ENCODE peak calls at places on chromosomes 1 and 21, in four cellular contexts. D is spleen, A is SK-N-SH, T is heart left ventricle. H is an unnamed sample.

GRCh38 chr1:78073441-78073840 is 27.7 kb downstream of the GIPC2 start:
- DNase-seq in D (no peak), T (no peak), A (no peak), H (no peak)

GRCh38 chr1:226135059-226135651 is 51.4 kb downstream of the ACBD3 start:
- DNase-seq in T (peak; percentile 49), A (peak; percentile 80), D (peak; percentile 62), H (peak; percentile 58)

GRCh38 chr1:2343023-2343935 is 48.1 kb downstream of the MORN1 start:
- DNase-seq in D (peak; percentile 66), A (no peak), T (peak; percentile 11), H (no peak)

GRCh38 chr1:119816407-119816806 is 5.1 kb upstream of the REG4 start:
- DNase-seq in A (no peak), D (no peak), T (no peak), H (peak; percentile 70)

GRCh38 chr1:214670098-214670497 is 67.1 kb downstream of the CENPF start:
- DNase-seq in T (peak; percentile 53), D (no peak), A (peak; percentile 45), H (peak; percentile 67)

GRCh38 chr1:212587304-212588136 is 21.0 kb upstream of the ATF3 start:
- DNase-seq in D (no peak), T (no peak), A (no peak), H (no peak)

GRCh38 chr1:201542166-201543045 is 3.5 kb downstream of the NAV1 start:
- DNase-seq in D (no peak), T (peak; percentile 52), A (no peak), H (no peak)

GRCh38 chr1:43427524-43427923 is 26.2 kb downstream of the HYI start:
- DNase-seq in D (no peak), T (no peak), A (no peak), H (no peak)

GRCh38 chr1:8061210-8061609 is 35.1 kb upstream of the ERRFI1 start:
- DNase-seq in A (no peak), D (no peak), T (no peak), H (peak; percentile 80)

GRCh38 chr1:206760590-206760989 is 10.0 kb upstream of the IL19 start:
- DNase-seq in T (no peak), D (no peak), A (no peak), H (no peak)

GRCh38 chr1:193115629-193116227 is 6.1 kb upstream of the CDC73 start:
- DNase-seq in D (no peak), T (no peak), A (peak; percentile 11), H (peak; percentile 83)

GRCh38 chr1:246212013-246212412 is 295.1 kb downstream of the SMYD3 start:
- DNase-seq in A (no peak), T (no peak), D (no peak), H (no peak)

GRCh38 chr1:168801032-168801745 is 72.2 kb upstream of the DPT start:
- DNase-seq in D (no peak), T (no peak), A (no peak), H (peak; percentile 37)

GRCh38 chr1:90862782-90863181 is 145.7 kb upstream of the BARHL2 start:
- DNase-seq in A (no peak), D (no peak), T (no peak), H (no peak)

GRCh38 chr1:152942161-152942560 is 4.8 kb upstream of the SPRR5 start:
- DNase-seq in A (no peak), T (no peak), D (no peak), H (no peak)

GRCh38 chr1:147627435-147628110 is 42.8 kb downstream of the ACP6 start:
- DNase-seq in A (peak; percentile 83), T (peak; percentile 58), D (peak; percentile 86), H (peak; percentile 70)

GRCh38 chr1:91689586-91690481 is 189.2 kb downstream of the CDC7 start:
- DNase-seq in D (no peak), T (no peak), A (no peak), H (no peak)

GRCh38 chr1:38561699-38562098 is 297.9 kb downstream of the RRAGC start:
- DNase-seq in T (no peak), D (no peak), A (no peak), H (no peak)

GRCh38 chr21:34890724-34891609 is 158.1 kb downstream of the RUNX1 start:
- DNase-seq in T (peak; percentile 36), A (peak; percentile 20), D (peak; percentile 87), H (peak; percentile 52)

GRCh38 chr1:218527737-218528136 is 182.6 kb downstream of the TGFB2 start:
- DNase-seq in T (no peak), A (no peak), D (no peak), H (no peak)

GRCh38 chr1:229920683-229921082 is 146.4 kb upstream of the GALNT2 start:
- DNase-seq in A (no peak), D (no peak), T (no peak), H (no peak)

GRCh38 chr21:45737485-45738166 is 94.1 kb downstream of the PCBP3 start:
- DNase-seq in T (no peak), A (no peak), D (no peak), H (no peak)

GRCh38 chr1:147379889-147380288 is 137.4 kb downstream of the CHD1L start:
- DNase-seq in T (no peak), D (no peak), A (no peak), H (no peak)

GRCh38 chr1:70043806-70044205 is 161.6 kb downstream of the LRRC40 start:
- DNase-seq in A (no peak), T (no peak), D (no peak), H (peak; percentile 17)

GRCh38 chr21:44758141-44758561 is 43.5 kb downstream of the UBE2G2 start:
- DNase-seq in T (no peak), D (no peak), A (no peak), H (no peak)

GRCh38 chr1:150268342-150268705 is 492 bp downstream of the APH1A start:
- DNase-seq in T (peak; percentile 35), D (peak; percentile 85), A (peak; percentile 43), H (peak; percentile 77)

GRCh38 chr1:59292557-59292956 is 4.3 kb upstream of the FGGY start:
- DNase-seq in D (no peak), A (no peak), T (peak; percentile 49), H (peak; percentile 73)

GRCh38 chr1:150562384-150563339 is 13.5 kb downstream of the ADAMTSL4 start:
- DNase-seq in A (no peak), D (peak; percentile 92), T (peak; percentile 54), H (peak; percentile 43)

GRCh38 chr21:44990921-44991320 is 51.1 kb downstream of the SLX9 start:
- DNase-seq in A (no peak), T (peak; percentile 13), D (peak; percentile 66), H (no peak)

GRCh38 chr1:203628185-203628996 is 1.8 kb downstream of the ATP2B4 start:
- DNase-seq in D (peak; percentile 80), A (no peak), T (peak; percentile 56), H (peak; percentile 81)

GRCh38 chr21:36422279-36423098 is 37.3 kb downstream of the CHAF1B start:
- DNase-seq in A (peak; percentile 59), T (peak; percentile 48), D (no peak), H (peak; percentile 72)

GRCh38 chr1:48817505-48818114 is 40.9 kb upstream of the BEND5 start:
- DNase-seq in A (peak; percentile 51), T (peak; percentile 66), D (peak; percentile 84), H (peak; percentile 82)

GRCh38 chr1:2583871-2584341 is 2.7 kb upstream of the PRXL2B start:
- DNase-seq in A (no peak), D (peak; percentile 76), T (peak; percentile 32), H (peak; percentile 20)

GRCh38 chr1:75341537-75341936 is 207.3 kb downstream of the LHX8 start:
- DNase-seq in T (no peak), D (no peak), A (no peak), H (no peak)

GRCh38 chr1:75345538-75346292 is 211.5 kb downstream of the LHX8 start:
- DNase-seq in A (no peak), T (no peak), D (no peak), H (no peak)

GRCh38 chr1:75338974-75339483 is 204.8 kb downstream of the LHX8 start:
- DNase-seq in D (no peak), A (no peak), T (no peak), H (no peak)

DNA sequence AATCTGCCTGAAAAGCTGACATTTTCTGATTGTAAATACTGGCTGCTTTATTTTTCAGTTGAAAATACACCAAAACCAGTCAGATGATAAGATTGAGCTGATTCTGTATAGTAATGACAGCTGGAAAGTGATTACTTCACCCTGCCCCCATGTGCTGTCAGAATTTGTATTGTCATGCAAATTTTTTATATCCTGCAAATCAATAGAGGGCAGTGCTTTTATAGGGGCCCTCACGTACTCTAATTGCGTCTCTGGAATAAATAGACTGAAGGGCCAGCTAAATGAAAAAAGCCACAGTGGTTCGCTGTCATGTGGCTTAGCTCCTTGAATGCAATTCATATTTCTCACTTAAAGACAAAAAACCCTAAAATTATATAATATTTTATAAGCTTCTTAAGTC is 208.6 kb downstream of the LHX8 start:
- DNase-seq in D (no peak), A (no peak), T (no peak), H (no peak)
- H3K4me1 ChIP-seq in D (no peaks in the 10 kb centered on the region), A (peaks cover 6% of the 10 kb centered on the region), T (no peaks in the 10 kb centered on the region), H (no peaks in the 10 kb centered on the region)

GRCh38 chr1:26723013-26723991 is 27.5 kb downstream of the ARID1A start:
- DNase-seq in A (peak; percentile 86), T (peak; percentile 91), D (peak; percentile 86), H (peak; percentile 91)
- H3K4me1 ChIP-seq in A (peaks cover 50% of the 10 kb centered on the region), T (peaks cover 65% of the 10 kb centered on the region), D (peaks cover 100% of the 10 kb centered on the region), H (peaks cover 36% of the 10 kb centered on the region)

GRCh38 chr1:167618789-167619188 is 11.2 kb upstream of the RCSD1 start:
- DNase-seq in D (no peak), A (no peak), T (no peak), H (no peak)

GRCh38 chr1:167617100-167617949 is 12.7 kb upstream of the RCSD1 start:
- DNase-seq in D (peak; percentile 89), A (no peak), T (peak; percentile 61), H (no peak)

GRCh38 chr1:167616521-167616920 is 13.5 kb upstream of the RCSD1 start:
- DNase-seq in A (no peak), T (no peak), D (no peak), H (no peak)

GRCh38 chr1:167618366-167618765 is 11.7 kb upstream of the RCSD1 start:
- DNase-seq in A (no peak), D (peak; percentile 82), T (no peak), H (no peak)

GRCh38 chr1:167617950-167618269 is 12.1 kb upstream of the RCSD1 start:
- DNase-seq in T (no peak), A (no peak), D (no peak), H (no peak)
- H3K4me1 ChIP-seq in T (peaks cover 17% of the 10 kb centered on the region), A (no peaks in the 10 kb centered on the region), D (peaks cover 73% of the 10 kb centered on the region), H (no peaks in the 10 kb centered on the region)

DNA sequence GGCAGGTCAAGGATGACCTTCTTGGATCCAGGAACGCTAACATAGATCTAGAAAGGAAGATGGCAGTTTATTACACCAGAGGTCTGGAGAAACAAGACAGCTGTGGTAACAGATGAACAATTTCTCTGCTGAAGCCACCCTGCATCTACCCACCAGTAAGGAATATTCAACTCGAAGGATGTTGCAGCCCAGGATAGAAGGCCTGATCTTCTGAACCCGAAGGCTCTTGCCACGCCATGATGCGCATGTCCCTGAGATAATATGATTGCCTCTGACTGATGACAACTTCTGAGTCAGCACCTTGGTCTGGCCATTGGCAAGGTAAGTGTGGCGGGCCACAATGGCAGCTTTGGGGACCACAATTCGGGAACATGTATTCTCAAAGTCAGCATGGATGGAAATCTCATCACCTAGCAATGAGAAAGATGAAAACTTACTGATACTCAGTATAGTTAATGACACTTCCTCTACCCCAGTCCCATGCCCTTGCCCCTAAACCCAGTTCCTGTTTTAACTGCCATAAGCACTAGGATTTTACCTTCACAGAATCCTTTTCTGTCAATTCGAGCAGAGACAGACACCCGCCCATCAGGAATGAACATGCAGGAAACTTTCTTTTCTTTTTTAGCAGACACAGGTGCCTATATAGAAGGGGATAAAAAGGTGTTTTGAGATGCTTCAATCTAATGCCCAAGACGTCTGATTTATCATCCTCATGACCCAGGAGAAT is 1.8 kb downstream of the TXNIP start:
- DNase-seq in D (no peak), T (peak; percentile 48), A (no peak), H (no peak)
- H3K4me1 ChIP-seq in D (peaks cover 65% of the 10 kb centered on the region), T (peaks cover 18% of the 10 kb centered on the region), A (peaks cover 14% of the 10 kb centered on the region), H (peaks cover 15% of the 10 kb centered on the region)

GRCh38 chr1:56052090-56052489 is 527.3 kb downstream of the PLPP3 start:
- DNase-seq in A (no peak), T (no peak), D (no peak), H (no peak)
- H3K4me1 ChIP-seq in A (no peaks in the 10 kb centered on the region), T (no peaks in the 10 kb centered on the region), D (no peaks in the 10 kb centered on the region), H (no peaks in the 10 kb centered on the region)

H was measured in hepatocyte.